ENCODE peak calls at places on chromosome 15, in four cellular contexts. One of them, this sample, is unnamed.
A peak's percentile ranks its signal among the peaks of the same experiment; 100 is the strongest.

GRCh38 chr15:62298811-62299210 is 133.7 kb upstream of the C2CD4B start:
- DNase-seq in foreskin fibroblast: no peak
- DNase-seq in H9: no peak
- DNase-seq in nephron progenitor cell: no peak
- DNase-seq in this sample: no peak

GRCh38 chr15:99764521-99764920 is 31.3 kb upstream of the LYSMD4 start:
- DNase-seq in foreskin fibroblast: no peak
- DNase-seq in H9: no peak
- DNase-seq in nephron progenitor cell: no peak
- DNase-seq in this sample: no peak

GRCh38 chr15:27250223-27250622 is 279.2 kb downstream of the GABRG3 start:
- DNase-seq in foreskin fibroblast: no peak
- DNase-seq in H9: no peak
- DNase-seq in nephron progenitor cell: no peak
- DNase-seq in this sample: no peak

GRCh38 chr15:69612112-69612511 is 159.5 kb downstream of the RPLP1 start:
- DNase-seq in foreskin fibroblast: no peak
- DNase-seq in H9: no peak
- DNase-seq in nephron progenitor cell: no peak
- DNase-seq in this sample: no peak

GRCh38 chr15:74062236-74062635 is 20.1 kb downstream of the GOLGA6A start:
- DNase-seq in foreskin fibroblast: no peak
- DNase-seq in H9: no peak
- DNase-seq in nephron progenitor cell: no peak
- DNase-seq in this sample: no peak

GRCh38 chr15:81880833-81881232 is 165.0 kb downstream of the MEX3B start:
- DNase-seq in foreskin fibroblast: peak; percentile 8
- DNase-seq in H9: no peak
- DNase-seq in nephron progenitor cell: no peak
- DNase-seq in this sample: no peak

GRCh38 chr15:92882697-92883642 is 17.2 kb upstream of the CHD2 start:
- DNase-seq in foreskin fibroblast: no peak
- DNase-seq in H9: no peak
- DNase-seq in nephron progenitor cell: peak; percentile 46
- DNase-seq in this sample: peak; percentile 30

GRCh38 chr15:52523646-52524045 is 5.0 kb downstream of the MYO5A start:
- DNase-seq in foreskin fibroblast: no peak
- DNase-seq in H9: no peak
- DNase-seq in nephron progenitor cell: no peak
- DNase-seq in this sample: no peak

GRCh38 chr15:92091155-92091734 is 237.7 kb downstream of the SLCO3A1 start:
- DNase-seq in foreskin fibroblast: peak; percentile 26
- DNase-seq in H9: peak; percentile 90
- DNase-seq in nephron progenitor cell: peak; percentile 85
- DNase-seq in this sample: peak; percentile 73

GRCh38 chr15:67882487-67883227 is 42.8 kb upstream of the RNU6-1 start:
- DNase-seq in foreskin fibroblast: no peak
- DNase-seq in H9: no peak
- DNase-seq in nephron progenitor cell: no peak
- DNase-seq in this sample: no peak

GRCh38 chr15:26971303-26972018 is 480 bp downstream of the GABRG3 start:
- DNase-seq in foreskin fibroblast: no peak
- DNase-seq in H9: peak; percentile 47
- DNase-seq in nephron progenitor cell: peak; percentile 60
- DNase-seq in this sample: peak; percentile 26

GRCh38 chr15:49103002-49103401 is 52.4 kb downstream of the COPS2 start:
- DNase-seq in foreskin fibroblast: peak; percentile 34
- DNase-seq in H9: no peak
- DNase-seq in nephron progenitor cell: no peak
- DNase-seq in this sample: no peak

GRCh38 chr15:31439328-31439727 is 112.7 kb downstream of the KLF13 start:
- DNase-seq in foreskin fibroblast: no peak
- DNase-seq in H9: peak; percentile 63
- DNase-seq in nephron progenitor cell: peak; percentile 23
- DNase-seq in this sample: no peak

GRCh38 chr15:42741710-42742109 is 4.8 kb upstream of the CDAN1 start:
- DNase-seq in foreskin fibroblast: no peak
- DNase-seq in H9: no peak
- DNase-seq in nephron progenitor cell: no peak
- DNase-seq in this sample: no peak

GRCh38 chr15:66359740-66360139 is 3.3 kb upstream of the TIPIN start:
- DNase-seq in foreskin fibroblast: peak; percentile 16
- DNase-seq in H9: no peak
- DNase-seq in nephron progenitor cell: no peak
- DNase-seq in this sample: no peak

GRCh38 chr15:74578496-74578994 is 37.1 kb upstream of the CLK3 start:
- DNase-seq in foreskin fibroblast: no peak
- DNase-seq in H9: no peak
- DNase-seq in nephron progenitor cell: no peak
- DNase-seq in this sample: no peak

GRCh38 chr15:29087521-29088285 is 181.9 kb downstream of the NSMCE3 start:
- DNase-seq in foreskin fibroblast: no peak
- DNase-seq in H9: no peak
- DNase-seq in nephron progenitor cell: no peak
- DNase-seq in this sample: no peak

GRCh38 chr15:88725305-88726220 is 77.7 kb upstream of the ACAN start:
- DNase-seq in foreskin fibroblast: no peak
- DNase-seq in H9: no peak
- DNase-seq in nephron progenitor cell: no peak
- DNase-seq in this sample: no peak

GRCh38 chr15:77974098-77974414 is 103.5 kb downstream of the TBC1D2B start:
- DNase-seq in foreskin fibroblast: peak; percentile 78
- DNase-seq in H9: no peak
- DNase-seq in nephron progenitor cell: no peak
- DNase-seq in this sample: no peak

GRCh38 chr15:89963301-89964288 is 37.5 kb upstream of the ZNF710 start:
- DNase-seq in foreskin fibroblast: no peak
- DNase-seq in H9: no peak
- DNase-seq in nephron progenitor cell: no peak
- DNase-seq in this sample: no peak

GRCh38 chr15:75597667-75598341 is 18.7 kb upstream of the PTPN9 start:
- DNase-seq in foreskin fibroblast: peak; percentile 26
- DNase-seq in H9: peak; percentile 36
- DNase-seq in nephron progenitor cell: no peak
- DNase-seq in this sample: no peak
- TF ChIP-seq CTCF in foreskin fibroblast: peak; percentile 20
- TF ChIP-seq CTCF in H9: peak; percentile 64
- TF ChIP-seq CTCF in nephron progenitor cell: peak; percentile 25
- TF ChIP-seq CTCF in this sample: peak; percentile 40

GRCh38 chr15:53752406-53752805 is 7.1 kb downstream of the WDR72 start:
- DNase-seq in foreskin fibroblast: no peak
- DNase-seq in H9: no peak
- DNase-seq in nephron progenitor cell: no peak
- DNase-seq in this sample: no peak
- TF ChIP-seq CTCF in foreskin fibroblast: no peak
- TF ChIP-seq CTCF in H9: no peak
- TF ChIP-seq CTCF in nephron progenitor cell: no peak
- TF ChIP-seq CTCF in this sample: no peak

DNA sequence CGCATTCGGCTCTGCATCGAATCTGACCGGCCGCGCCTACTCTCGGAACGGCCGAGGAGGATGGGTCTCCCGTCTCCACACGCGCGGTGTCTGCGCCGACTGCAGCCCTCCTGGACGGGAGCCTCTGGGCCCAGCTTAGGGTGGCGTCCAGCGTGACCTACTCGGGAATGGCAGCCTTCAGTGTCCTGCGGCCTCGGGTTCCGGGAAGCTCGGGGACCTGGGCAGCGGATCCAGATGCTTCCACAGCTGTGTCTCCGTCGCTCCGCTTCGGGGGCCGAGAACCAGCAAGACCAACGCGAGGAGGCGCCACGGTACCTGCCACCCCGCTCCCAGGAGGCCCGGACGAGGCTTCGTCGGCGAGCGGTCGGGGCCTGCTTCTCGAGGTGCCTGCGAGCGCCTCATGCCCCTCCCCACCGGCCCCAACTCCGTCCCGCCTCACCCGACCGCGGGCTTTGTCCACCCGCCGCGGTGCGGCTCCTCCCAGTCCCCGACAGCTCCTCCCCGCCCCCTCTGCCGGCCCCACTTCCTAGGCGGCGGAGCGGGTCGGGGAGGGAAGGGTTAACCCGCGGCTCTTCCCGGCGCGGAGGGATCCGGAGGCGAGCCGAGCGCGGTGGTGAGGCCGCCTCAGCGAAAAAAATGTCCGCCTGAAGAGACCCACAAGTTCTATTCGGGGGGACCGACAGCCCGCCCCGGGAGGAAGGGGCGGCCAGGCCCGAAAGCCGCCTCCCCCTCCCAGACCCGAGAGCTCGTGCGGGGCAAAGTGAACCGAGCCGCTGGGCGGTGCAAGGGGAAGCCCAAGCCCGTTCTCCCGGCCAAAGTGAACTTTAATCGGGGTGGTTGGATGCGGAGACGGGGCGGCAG is at the start of gene TCF12:
- DNase-seq in foreskin fibroblast: peak; percentile 99
- DNase-seq in H9: peak; percentile 95
- DNase-seq in nephron progenitor cell: peak; percentile 95
- DNase-seq in this sample: peak; percentile 98
- TF ChIP-seq CTCF in foreskin fibroblast: peak; percentile 44
- TF ChIP-seq CTCF in H9: peak; percentile 54
- TF ChIP-seq CTCF in nephron progenitor cell: no peak
- TF ChIP-seq CTCF in this sample: peak; percentile 34

GRCh38 chr15:76282451-76282850 is 28.8 kb downstream of the ETFA start:
- DNase-seq in foreskin fibroblast: no peak
- DNase-seq in H9: no peak
- DNase-seq in nephron progenitor cell: no peak
- DNase-seq in this sample: no peak

GRCh38 chr15:76286231-76286879 is 24.9 kb downstream of the ETFA start:
- DNase-seq in foreskin fibroblast: peak; percentile 5
- DNase-seq in H9: no peak
- DNase-seq in nephron progenitor cell: no peak
- DNase-seq in this sample: no peak

GRCh38 chr15:76289582-76289981 is 21.7 kb downstream of the ETFA start:
- DNase-seq in foreskin fibroblast: no peak
- DNase-seq in H9: no peak
- DNase-seq in nephron progenitor cell: no peak
- DNase-seq in this sample: no peak

DNA sequence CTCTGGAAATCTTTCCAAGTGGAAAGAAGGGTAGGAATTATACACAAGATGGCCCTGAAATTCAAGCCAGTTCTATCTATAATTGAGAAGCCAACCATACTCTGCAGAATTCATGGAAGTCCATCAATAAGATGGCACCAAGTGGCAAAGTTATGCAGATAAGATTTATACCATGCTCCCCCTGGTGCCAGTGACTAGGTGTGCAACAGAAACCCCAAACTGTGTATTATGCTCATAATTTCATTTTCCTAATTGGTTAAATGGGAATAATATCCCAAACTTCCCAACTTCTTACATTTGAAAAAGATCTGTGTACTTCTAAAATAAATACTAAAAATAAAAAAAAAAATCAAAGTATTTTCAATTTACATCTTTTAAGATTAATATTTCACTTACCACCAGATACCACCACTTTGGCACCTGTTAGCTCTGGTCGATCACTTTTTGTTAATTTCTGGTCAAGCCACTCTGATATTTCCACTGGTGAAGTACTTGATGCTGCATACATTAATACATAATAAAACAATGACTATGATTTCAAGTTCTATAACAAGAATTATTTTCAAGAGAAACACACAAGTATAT is 25.9 kb downstream of the ETFA start:
- DNase-seq in foreskin fibroblast: peak; percentile 43
- DNase-seq in H9: no peak
- DNase-seq in nephron progenitor cell: no peak
- DNase-seq in this sample: no peak
- TF ChIP-seq CTCF in foreskin fibroblast: peak; percentile 36
- TF ChIP-seq CTCF in H9: peak; percentile 54
- TF ChIP-seq CTCF in nephron progenitor cell: no peak
- TF ChIP-seq CTCF in this sample: peak; percentile 43

GRCh38 chr15:84022516-84022915 is 213.1 kb upstream of the GOLGA6L4 start:
- DNase-seq in foreskin fibroblast: no peak
- DNase-seq in H9: no peak
- DNase-seq in nephron progenitor cell: no peak
- DNase-seq in this sample: no peak

DNA sequence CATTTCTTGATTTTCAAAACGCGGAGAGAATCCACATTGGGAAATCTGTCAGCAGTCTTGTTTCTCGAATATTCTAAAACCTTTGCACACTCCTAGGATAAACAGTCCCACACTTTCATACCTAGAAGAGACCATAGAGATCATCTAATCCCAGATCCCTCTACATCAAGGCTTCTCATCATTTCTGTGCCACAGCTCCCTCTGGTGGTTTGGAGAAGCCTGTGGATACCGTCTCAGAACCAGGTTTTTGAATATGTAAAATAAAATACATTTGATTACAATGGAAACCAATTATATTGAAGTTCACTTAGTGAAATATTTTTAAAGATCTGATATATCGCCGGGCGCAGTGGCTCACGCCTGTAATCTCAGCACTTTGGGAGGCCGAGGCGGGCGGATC is 211.9 kb upstream of the GOLGA6L4 start:
- DNase-seq in foreskin fibroblast: peak; percentile 37
- DNase-seq in H9: no peak
- DNase-seq in nephron progenitor cell: peak; percentile 16
- DNase-seq in this sample: no peak
- TF ChIP-seq CTCF in foreskin fibroblast: peak; percentile 46
- TF ChIP-seq CTCF in H9: peak; percentile 79
- TF ChIP-seq CTCF in nephron progenitor cell: peak; percentile 44
- TF ChIP-seq CTCF in this sample: peak; percentile 59

DNA sequence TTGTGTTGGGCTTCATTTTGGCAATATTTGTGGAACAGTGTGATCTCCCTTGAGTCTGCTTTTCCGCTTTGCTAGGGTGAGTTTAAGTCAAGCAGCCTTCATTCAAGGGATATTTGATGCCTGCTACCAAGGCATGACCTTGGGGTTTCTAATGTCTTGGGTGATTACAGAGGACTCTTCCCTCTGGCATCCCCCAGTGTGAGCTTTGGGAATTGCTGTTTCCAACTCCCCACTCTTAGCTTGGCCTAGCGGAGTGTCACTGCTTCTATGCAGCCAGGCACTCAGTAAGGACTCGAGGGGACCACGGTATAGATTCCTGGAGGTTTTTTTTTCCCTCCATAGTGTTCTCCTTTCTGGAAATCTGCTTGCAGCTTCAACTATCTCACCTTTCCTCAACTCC is 21.1 kb downstream of the GCNT3 start:
- DNase-seq in foreskin fibroblast: peak; percentile 45
- DNase-seq in H9: peak; percentile 74
- DNase-seq in nephron progenitor cell: peak; percentile 52
- DNase-seq in this sample: no peak
- TF ChIP-seq CTCF in foreskin fibroblast: peak; percentile 45
- TF ChIP-seq CTCF in H9: peak; percentile 75
- TF ChIP-seq CTCF in nephron progenitor cell: peak; percentile 65
- TF ChIP-seq CTCF in this sample: peak; percentile 52

This sample was measured in progenitor cell of endocrine pancreas.